ENCODE peak calls at places on chromosomes 12 and 14, in five cellular contexts. L, G, E, X and U are unnamed samples.

GRCh38 chr12:96720363-96720705 is 186.7 kb upstream of the NEDD1 start:
- DNase-seq in E (no peak), X (peak; percentile 43), G (peak; percentile 12), L (peak; percentile 74), U (peak; percentile 65)

GRCh38 chr14:70955543-70956480 is 48.6 kb downstream of the PCNX1 start:
- DNase-seq in X (peak; percentile 19), G (no peak), E (no peak), L (no peak), U (no peak)

GRCh38 chr14:101471723-101472517 is 89.4 kb upstream of the DIO3 start:
- DNase-seq in G (no peak), E (no peak), L (no peak), X (no peak), U (peak; percentile 69)

GRCh38 chr12:95169368-95169767 is 47.9 kb downstream of the FGD6 start:
- DNase-seq in G (no peak), L (no peak), X (peak; percentile 99), E (no peak), U (no peak)

GRCh38 chr12:112971248-112971647 is 7.1 kb upstream of the OAS2 start:
- DNase-seq in G (peak; percentile 26), L (no peak), X (no peak), E (peak; percentile 33), U (no peak)

GRCh38 chr12:80064951-80065350 is 34.4 kb upstream of the OTOGL start:
- DNase-seq in E (no peak), G (no peak), L (no peak), X (no peak), U (no peak)

GRCh38 chr14:47389520-47389919 is 285.9 kb downstream of the MDGA2 start:
- DNase-seq in G (no peak), E (no peak), L (peak; percentile 78), X (no peak), U (no peak)

GRCh38 chr12:76552343-76552938 is 7.1 kb downstream of the OSBPL8 start:
- DNase-seq in X (peak; percentile 21), L (no peak), E (no peak), G (no peak), U (no peak)

GRCh38 chr12:128994869-128995268 is 141.6 kb downstream of the GLT1D1 start:
- DNase-seq in G (peak; percentile 76), L (no peak), E (no peak), X (no peak), U (no peak)

GRCh38 chr14:23076785-23077408 is 18.0 kb downstream of the ACIN1 start:
- DNase-seq in E (no peak), L (peak; percentile 74), G (no peak), X (peak; percentile 45), U (no peak)

GRCh38 chr12:95554532-95555071 is 3.3 kb upstream of the USP44 start:
- DNase-seq in X (no peak), L (no peak), E (no peak), G (no peak), U (no peak)

GRCh38 chr14:99982449-99983250 is 82.6 kb upstream of the EVL start:
- DNase-seq in G (peak; percentile 66), X (peak; percentile 53), E (peak; percentile 28), L (peak; percentile 82), U (no peak)

GRCh38 chr14:51719970-51720369 is 68.3 kb downstream of the FRMD6 start:
- DNase-seq in L (no peak), G (no peak), E (no peak), X (no peak), U (no peak)

GRCh38 chr14:50865677-50866076 is 6.2 kb upstream of the ABHD12B start:
- DNase-seq in E (no peak), L (no peak), X (no peak), G (no peak), U (no peak)

GRCh38 chr14:29489911-29490310 is 437.7 kb downstream of the PRKD1 start:
- DNase-seq in G (no peak), X (no peak), L (no peak), E (no peak), U (no peak)

GRCh38 chr12:93978553-93978952 is 169.8 kb upstream of the PLXNC1 start:
- DNase-seq in X (no peak), E (no peak), L (no peak), G (no peak), U (no peak)

GRCh38 chr14:69611264-69612013 is at the start of gene SUSD6:
- DNase-seq in G (peak; percentile 94), E (peak; percentile 93), L (peak; percentile 94), X (peak; percentile 84), U (peak; percentile 97)

GRCh38 chr14:22039938-22040780 is 366.5 kb upstream of the OR4E1 start:
- DNase-seq in E (no peak), X (peak; percentile 15), L (no peak), G (no peak), U (no peak)

GRCh38 chr12:1640630-1641234 is 11.7 kb downstream of the WNT5B start:
- DNase-seq in E (no peak), X (no peak), L (peak; percentile 51), G (no peak), U (no peak)

GRCh38 chr14:85332401-85332800 is 197.5 kb upstream of the FLRT2 start:
- DNase-seq in E (no peak), L (no peak), X (no peak), G (no peak), U (no peak)

GRCh38 chr12:110829308-110829707 is 17.5 kb upstream of the CCDC63 start:
- DNase-seq in X (no peak), G (no peak), L (no peak), E (no peak), U (no peak)

GRCh38 chr12:64098709-64099354 is 123.3 kb downstream of the KICS2 start:
- DNase-seq in X (peak; percentile 77), G (no peak), L (no peak), E (no peak), U (no peak)